ENCODE peak calls at places on chromosomes 4 and X, in eight cellular contexts. One of them, this sample, is unnamed.

GRCh38 chr4:47011189-47011518 is 17.8 kb upstream of the GABRA4 start:
- DNase-seq in dorsolateral prefrontal cortex: no peak
- DNase-seq in HFF-Myc: no peak
- DNase-seq in NCI-H1436: no peak
- DNase-seq in NCI-H345: no peak
- DNase-seq in choroid plexus epithelial cell: no peak
- DNase-seq in A172: no peak
- DNase-seq in NCI-H1694 treated with DMSO at 0.1 percent for 48 hours: no peak
- DNase-seq in this sample: no peak

GRCh38 chr4:177405508-177405907 is 36.7 kb downstream of the AGA start:
- DNase-seq in choroid plexus epithelial cell: no peak
- DNase-seq in A172: no peak
- DNase-seq in dorsolateral prefrontal cortex: no peak
- DNase-seq in NCI-H345: no peak
- DNase-seq in NCI-H1436: no peak
- DNase-seq in NCI-H1694 treated with DMSO at 0.1 percent for 48 hours: no peak
- DNase-seq in HFF-Myc: no peak
- DNase-seq in this sample: no peak

GRCh38 chr4:121738780-121739547 is 26.0 kb downstream of the SMIM43 start:
- DNase-seq in NCI-H345: no peak
- DNase-seq in A172: no peak
- DNase-seq in choroid plexus epithelial cell: peak
- DNase-seq in HFF-Myc: no peak
- DNase-seq in NCI-H1694 treated with DMSO at 0.1 percent for 48 hours: no peak
- DNase-seq in dorsolateral prefrontal cortex: no peak
- DNase-seq in NCI-H1436: no peak
- DNase-seq in this sample: no peak

GRCh38 chr4:22162454-22162853 is 213.9 kb upstream of the KCNIP4 start:
- DNase-seq in choroid plexus epithelial cell: no peak
- DNase-seq in A172: no peak
- DNase-seq in dorsolateral prefrontal cortex: no peak
- DNase-seq in NCI-H1694 treated with DMSO at 0.1 percent for 48 hours: no peak
- DNase-seq in NCI-H1436: no peak
- DNase-seq in NCI-H345: no peak
- DNase-seq in HFF-Myc: no peak
- DNase-seq in this sample: no peak

GRCh38 chr4:54813674-54814073 is 155.9 kb downstream of the KIT start:
- DNase-seq in NCI-H1436: no peak
- DNase-seq in HFF-Myc: no peak
- DNase-seq in choroid plexus epithelial cell: no peak
- DNase-seq in NCI-H345: no peak
- DNase-seq in NCI-H1694 treated with DMSO at 0.1 percent for 48 hours: no peak
- DNase-seq in A172: no peak
- DNase-seq in dorsolateral prefrontal cortex: no peak
- DNase-seq in this sample: no peak

GRCh38 chr4:124484008-124484407 is 228.5 kb downstream of the ANKRD50 start:
- DNase-seq in NCI-H345: no peak
- DNase-seq in choroid plexus epithelial cell: no peak
- DNase-seq in dorsolateral prefrontal cortex: no peak
- DNase-seq in NCI-H1694 treated with DMSO at 0.1 percent for 48 hours: no peak
- DNase-seq in NCI-H1436: no peak
- DNase-seq in HFF-Myc: no peak
- DNase-seq in A172: no peak
- DNase-seq in this sample: no peak

GRCh38 chrX:63809158-63809557 is 24.1 kb upstream of the ARHGEF9 start:
- DNase-seq in NCI-H1694 treated with DMSO at 0.1 percent for 48 hours: no peak
- DNase-seq in dorsolateral prefrontal cortex: no peak
- DNase-seq in NCI-H345: no peak
- DNase-seq in HFF-Myc: no peak
- DNase-seq in A172: no peak
- DNase-seq in choroid plexus epithelial cell: no peak
- DNase-seq in NCI-H1436: no peak
- DNase-seq in this sample: no peak

GRCh38 chr4:138051157-138051556 is 191.0 kb downstream of the SLC7A11 start:
- DNase-seq in NCI-H345: no peak
- DNase-seq in NCI-H1436: no peak
- DNase-seq in HFF-Myc: no peak
- DNase-seq in A172: no peak
- DNase-seq in dorsolateral prefrontal cortex: no peak
- DNase-seq in NCI-H1694 treated with DMSO at 0.1 percent for 48 hours: no peak
- DNase-seq in choroid plexus epithelial cell: peak
- DNase-seq in this sample: no peak

GRCh38 chr4:40514409-40515025 is 115.1 kb downstream of the RBM47 start:
- DNase-seq in A172: no peak
- DNase-seq in dorsolateral prefrontal cortex: no peak
- DNase-seq in HFF-Myc: no peak
- DNase-seq in NCI-H345: peak
- DNase-seq in NCI-H1694 treated with DMSO at 0.1 percent for 48 hours: no peak
- DNase-seq in choroid plexus epithelial cell: no peak
- DNase-seq in NCI-H1436: no peak
- DNase-seq in this sample: no peak

This sample was measured in SK-N-MC.